ENCODE peak calls at places on chromosomes 13 and 19, in five cellular contexts. X is OCI-LY7, U is NCI-H748 treated with DMSO at 0.1 percent for 48 hours, P is G401, B is fibroblast of pulmonary artery. L is an unnamed sample.
A peak's percentile ranks its signal among the peaks of the same experiment; 100 is the strongest.

GRCh38 chr13:46633416-46633815 is 80.4 kb downstream of the LRCH1 start:
- DNase-seq in P (no peak), U (no peak), X (no peak), B (peak; percentile 81), L (peak; percentile 84)

GRCh38 chr19:16527971-16528521 is 14.2 kb downstream of the CHERP start:
- DNase-seq in U (no peak), P (no peak), B (peak; percentile 27), X (peak; percentile 37), L (no peak)

GRCh38 chr19:38263696-38264485 is 482 bp upstream of the SPINT2 start:
- DNase-seq in U (peak; percentile 100), P (peak; percentile 86), B (peak; percentile 53), X (peak; percentile 73), L (peak; percentile 90)

GRCh38 chr19:5113101-5113557 is 144.2 kb downstream of the KDM4B start:
- DNase-seq in P (no peak), X (no peak), B (peak; percentile 10), U (no peak), L (peak; percentile 9)

GRCh38 chr13:51643114-51643881 is 59.0 kb downstream of the WDFY2 start:
- DNase-seq in P (no peak), X (no peak), B (peak; percentile 93), U (no peak), L (peak; percentile 94)

GRCh38 chr19:17933414-17934129 is 757 bp downstream of the CCDC124 start:
- DNase-seq in U (no peak), B (peak; percentile 23), P (no peak), X (no peak), L (peak; percentile 75)

GRCh38 chr19:18317998-18318800 is 4.7 kb downstream of the LSM4 start:
- DNase-seq in X (no peak), B (no peak), P (no peak), U (no peak), L (no peak)

GRCh38 chr13:37127706-37128241 is 22.3 kb upstream of the CSNK1A1L start:
- DNase-seq in X (no peak), P (no peak), U (no peak), B (peak; percentile 96), L (peak; percentile 34)

L was measured in renal cortical epithelial cell.